ENCODE peak calls at places on chromosomes 5 and 9, in four cellular contexts. B is adipocyte, T is neuronal stem cell, Z is SJSA1. A is an unnamed sample. For H3K9me3, the result is how much of the 10 kb centered on the place peaks cover.

GRCh38 chr5:168651654-168652053 is 72.5 kb upstream of the PANK3 start:
- DNase-seq in B (peak), T (no peak), Z (peak), A (peak)

GRCh38 chr5:85320495-85320894 is 935.8 kb upstream of the EDIL3 start:
- DNase-seq in B (no peak), T (no peak), Z (no peak), A (no peak)

GRCh38 chr9:13189362-13189761 is 90.1 kb downstream of the MPDZ start:
- DNase-seq in B (no peak), T (no peak), Z (no peak), A (no peak)

GRCh38 chr9:12680341-12680740 is 12.8 kb upstream of the TYRP1 start:
- DNase-seq in B (peak), T (no peak), Z (no peak), A (peak)

GRCh38 chr5:176658817-176659216 is 11.5 kb downstream of the TSPAN17 start:
- DNase-seq in B (no peak), T (no peak), Z (no peak), A (peak)

GRCh38 chr5:160293901-160294561 is 18.3 kb downstream of the CCNJL start:
- DNase-seq in B (no peak), T (no peak), Z (no peak), A (no peak)

GRCh38 chr5:84286662-84287061 is 98.0 kb downstream of the EDIL3 start:
- DNase-seq in B (no peak), T (no peak), Z (no peak), A (no peak)

GRCh38 chr5:8333977-8334376 is 465.0 kb downstream of the MTRR start:
- DNase-seq in B (no peak), T (no peak), Z (no peak), A (no peak)

GRCh38 chr5:41951224-41951623 is 26.1 kb downstream of the FBXO4 start:
- DNase-seq in B (no peak), T (no peak), Z (no peak), A (no peak)

GRCh38 chr9:70874451-70874850 is 247.0 kb downstream of the TRPM3 start:
- DNase-seq in B (peak), T (no peak), Z (no peak), A (peak)

GRCh38 chr9:133493845-133494540 is 15.1 kb upstream of the SLC2A6 start:
- DNase-seq in B (no peak), T (no peak), Z (no peak), A (no peak)

GRCh38 chr5:112870976-112871375 is 9.9 kb downstream of the SRP19 start:
- DNase-seq in B (peak), T (no peak), Z (no peak), A (no peak)

GRCh38 chr9:112032009-112032408 is 135.4 kb downstream of the UGCG start:
- DNase-seq in B (no peak), T (no peak), Z (no peak), A (no peak)

GRCh38 chr5:178462846-178463245 is 127.3 kb downstream of the COL23A1 start:
- DNase-seq in B (no peak), T (no peak), Z (peak), A (no peak)

GRCh38 chr5:12920527-12920926 is 1016.3 kb upstream of the CTNND2 start:
- DNase-seq in B (no peak), T (no peak), Z (no peak), A (no peak)

GRCh38 chr9:38144421-38144820 is 75.4 kb upstream of the SHB start:
- DNase-seq in B (peak), T (no peak), Z (peak), A (peak)

GRCh38 chr5:18270635-18271338 is 636.5 kb downstream of the TAF11L14 start:
- DNase-seq in B (peak), T (no peak), Z (no peak), A (no peak)
- H3K9me3 ChIP-seq in B (under half), T (under half), Z (under half), A (under half)

GRCh38 chr5:158483202-158483870 is 616.4 kb downstream of the EBF1 start:
- DNase-seq in B (peak), T (peak), Z (no peak), A (no peak)

GRCh38 chr5:158487156-158487555 is 612.6 kb downstream of the EBF1 start:
- DNase-seq in B (peak), T (no peak), Z (no peak), A (peak)

GRCh38 chr5:158484246-158484645 is 615.5 kb downstream of the EBF1 start:
- DNase-seq in B (peak), T (no peak), Z (no peak), A (peak)

GRCh38 chr5:158485604-158486081 is 614.1 kb downstream of the EBF1 start:
- DNase-seq in B (peak), T (no peak), Z (no peak), A (peak)

DNA sequence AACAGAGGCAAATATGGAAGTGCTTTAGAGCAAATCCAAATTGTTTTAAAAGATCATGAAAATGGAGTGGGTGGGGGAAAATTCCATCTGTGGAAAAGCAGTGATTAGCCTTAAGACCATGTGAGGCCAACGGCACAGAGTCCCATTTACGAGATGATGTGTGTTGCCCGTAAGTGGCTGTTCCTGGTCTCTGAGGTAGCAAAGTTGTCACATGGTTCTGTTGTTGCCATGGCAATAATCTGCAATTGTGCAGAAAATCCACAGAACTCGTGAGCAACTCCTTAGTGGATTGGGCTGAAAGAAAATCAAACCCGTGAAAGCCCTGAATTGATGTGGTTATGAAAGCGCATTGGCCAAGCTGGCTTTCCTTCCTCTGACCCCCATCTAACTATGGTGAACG is 614.7 kb downstream of the EBF1 start:
- DNase-seq in B (peak), T (no peak), Z (no peak), A (no peak)
- H3K9me3 ChIP-seq in B (under half), T (under half), Z (under half), A (under half)

GRCh38 chr5:152437861-152438260 is 32.8 kb upstream of the NMUR2 start:
- DNase-seq in B (no peak), T (peak), Z (no peak), A (no peak)
- H3K9me3 ChIP-seq in B (under half), T (under half), Z (under half), A (under half)

GRCh38 chr5:153490124-153491085 is at the start of gene GRIA1:
- DNase-seq in B (peak), T (peak), Z (no peak), A (peak)

GRCh38 chr5:153491408-153491807 is 938 bp downstream of the GRIA1 start:
- DNase-seq in B (no peak), T (no peak), Z (no peak), A (no peak)

DNA sequence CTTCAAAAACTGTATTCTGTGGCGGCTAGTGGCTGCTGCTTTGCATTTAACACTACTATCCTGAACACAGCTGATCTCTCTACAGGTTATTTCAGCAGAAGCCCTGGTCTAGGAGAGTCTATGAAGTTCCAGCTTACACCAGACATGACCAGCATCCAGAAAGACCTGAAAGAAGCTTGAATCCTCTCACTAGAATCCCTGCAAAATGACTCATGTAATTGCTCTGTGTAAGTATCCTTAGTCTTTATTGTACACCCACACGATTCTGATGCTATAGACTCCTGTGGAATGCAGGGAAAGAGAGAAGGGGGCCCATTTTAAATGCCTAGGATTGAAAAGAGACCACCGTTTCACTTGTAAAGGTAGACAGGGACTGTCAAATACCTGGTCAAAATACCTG is 859 bp upstream of the GRIA1 start:
- DNase-seq in B (peak), T (no peak), Z (no peak), A (peak)
- H3K9me3 ChIP-seq in B (under half), T (under half), Z (under half), A (under half)

GRCh38 chr5:148791696-148792095 is 34.7 kb upstream of the ADRB2 start:
- DNase-seq in B (no peak), T (no peak), Z (no peak), A (no peak)

GRCh38 chr5:148792649-148793048 is 33.8 kb upstream of the ADRB2 start:
- DNase-seq in B (no peak), T (no peak), Z (no peak), A (no peak)

GRCh38 chr5:148794275-148794674 is 32.1 kb upstream of the ADRB2 start:
- DNase-seq in B (peak), T (no peak), Z (no peak), A (no peak)

GRCh38 chr5:148796931-148797330 is 29.5 kb upstream of the ADRB2 start:
- DNase-seq in B (no peak), T (no peak), Z (no peak), A (peak)

DNA sequence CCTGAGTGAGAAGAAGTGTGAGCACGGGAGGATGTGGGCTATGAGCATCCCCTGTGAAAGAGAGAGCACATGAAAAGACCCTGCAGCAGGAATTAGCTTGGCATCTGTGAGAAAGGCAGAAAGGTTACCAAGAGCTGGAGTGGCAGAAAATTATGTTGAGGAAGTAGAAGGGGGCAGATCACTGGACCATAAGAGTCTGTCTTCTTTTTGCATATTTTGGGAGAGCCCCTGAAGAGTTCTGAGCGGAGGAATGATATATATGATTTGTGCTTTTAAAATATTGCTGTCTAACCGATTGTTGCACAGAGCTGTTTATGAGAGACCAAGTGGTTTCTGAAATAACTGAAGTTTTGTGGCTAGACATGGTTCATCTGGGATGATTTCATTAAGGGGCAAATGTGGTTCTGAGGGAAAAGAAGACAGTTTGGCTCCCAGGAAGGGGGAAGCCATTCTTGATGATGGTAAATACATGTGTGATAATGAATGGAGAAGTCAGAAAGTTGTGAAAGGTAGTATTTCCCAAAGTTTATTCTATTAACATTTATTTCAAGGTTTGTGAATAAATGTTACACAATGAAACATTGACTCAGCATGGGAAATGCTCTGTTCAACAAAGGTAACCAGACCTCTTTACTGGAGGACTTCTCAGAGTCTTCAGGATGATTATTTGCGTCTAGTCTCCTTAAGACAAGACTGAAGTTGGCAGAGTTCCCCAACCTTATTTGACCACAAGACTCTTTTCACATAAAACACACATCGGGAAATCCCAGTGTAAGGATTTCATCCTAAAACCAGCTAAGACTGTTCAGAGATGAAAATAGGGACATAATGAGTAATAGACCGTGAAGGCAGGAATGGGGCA is 31.5 kb upstream of the ADRB2 start:
- DNase-seq in B (no peak), T (no peak), Z (no peak), A (no peak)
- H3K9me3 ChIP-seq in B (under half), T (under half), Z (under half), A (under half)

GRCh38 chr9:91017245-91017644 is 215.6 kb downstream of the SYK start:
- DNase-seq in B (no peak), T (no peak), Z (no peak), A (no peak)
- H3K9me3 ChIP-seq in B (under half), T (under half), Z (under half), A (under half)